ENCODE peak calls at places on chromosomes 16 and 17, in ten cellular contexts. H is stimulated activated CD4-positive, alpha-beta T cell treated with anti-CD3 and anti-CD28 coated beads, Interleukin-4, amount 100 ng/mL, for 24 hours; K is endothelial cell; R is H54; V is activated CD4-positive, alpha-beta T cell treated with anti-CD3 and anti-CD28 coated beads, Interleukin-2, amount 50 U/mL, for 1 hour; N is lower lobe of right lung; L is BJ; W is EH; C is NCI-H1436 treated with DMSO at 0.1 percent for 48 hours; J is kidney tubule cell. I is an unnamed sample.

GRCh38 chr16:67396159-67396774 is 3.0 kb upstream of the TPPP3 start:
- DNase-seq in R (peak; percentile 97), H (no peak), K (peak; percentile 57), N (peak; percentile 84), J (peak; percentile 90), L (peak; percentile 53), W (peak; percentile 91), C (peak; percentile 62), V (no peak), I (no peak)

GRCh38 chr17:15490634-15491261 is 23.3 kb upstream of the CDRT4 start:
- DNase-seq in J (peak; percentile 55), W (peak; percentile 92), K (peak; percentile 70), V (no peak), C (no peak), H (no peak), N (no peak), R (peak; percentile 81), L (peak; percentile 40), I (no peak)

GRCh38 chr17:69533481-69534234 is 119.2 kb downstream of the MAP2K6 start:
- DNase-seq in C (no peak), R (no peak), K (no peak), L (no peak), H (no peak), W (no peak), N (no peak), J (no peak), V (no peak), I (no peak)

GRCh38 chr17:79831367-79832210 is 7.7 kb downstream of the CBX4 start:
- DNase-seq in H (no peak), K (no peak), V (no peak), J (peak; percentile 37), R (peak; percentile 80), C (no peak), L (no peak), N (peak; percentile 70), W (no peak), I (no peak)

GRCh38 chr16:54986404-54986803 is 55.7 kb downstream of the IRX5 start:
- DNase-seq in R (no peak), W (no peak), L (no peak), J (no peak), K (no peak), N (no peak), V (no peak), H (no peak), C (no peak), I (no peak)

GRCh38 chr17:43645765-43646481 is 15.8 kb downstream of the MEOX1 start:
- DNase-seq in K (peak; percentile 73), L (no peak), H (no peak), R (no peak), V (no peak), W (peak; percentile 46), C (no peak), N (peak; percentile 77), J (no peak), I (no peak)

GRCh38 chr16:29319726-29320125 is 86.8 kb downstream of the NPIPB11 start:
- DNase-seq in C (no peak), N (no peak), K (no peak), W (no peak), H (no peak), J (no peak), L (no peak), R (no peak), V (no peak), I (no peak)

GRCh38 chr16:50747206-50747956 is 5.5 kb downstream of the CYLD start:
- DNase-seq in N (no peak), H (peak; percentile 27), W (peak; percentile 16), K (no peak), V (no peak), J (peak; percentile 12), L (no peak), R (no peak), C (no peak), I (no peak)

GRCh38 chr17:78253946-78254672 is 22.7 kb downstream of the TMEM235 start:
- DNase-seq in K (peak; percentile 93), L (peak; percentile 11), N (peak; percentile 93), R (peak; percentile 90), V (peak; percentile 77), C (no peak), J (peak; percentile 83), W (peak; percentile 80), H (peak; percentile 82), I (peak; percentile 81)

GRCh38 chr17:57684711-57685498 is 60.2 kb downstream of the CCDC182 start:
- DNase-seq in H (no peak), R (no peak), W (no peak), L (no peak), V (no peak), K (no peak), J (no peak), C (no peak), N (no peak), I (no peak)

GRCh38 chr17:67477687-67478086 is 100.6 kb downstream of the PITPNC1 start:
- DNase-seq in V (peak; percentile 55), N (no peak), C (no peak), H (peak; percentile 70), R (peak; percentile 57), L (peak; percentile 16), J (peak; percentile 83), W (peak; percentile 60), K (no peak), I (peak; percentile 57)

GRCh38 chr17:42009170-42009569 is 8.1 kb downstream of the DNAJC7 start:
- DNase-seq in L (no peak), R (no peak), V (no peak), W (peak; percentile 12), J (no peak), H (no peak), N (no peak), K (no peak), C (no peak), I (no peak)

GRCh38 chr17:49795372-49795771 is 6.9 kb downstream of the KAT7 start:
- DNase-seq in K (no peak), C (no peak), J (no peak), N (no peak), V (no peak), W (no peak), R (no peak), H (no peak), L (no peak), I (no peak)

GRCh38 chr16:54282202-54282922 is 4.2 kb downstream of the IRX3 start:
- DNase-seq in C (no peak), W (peak; percentile 45), J (peak; percentile 45), H (no peak), L (no peak), R (no peak), N (peak; percentile 78), V (no peak), K (peak; percentile 80), I (no peak)

GRCh38 chr16:63720848-63721247 is 1401.0 kb downstream of the CDH11 start:
- DNase-seq in L (no peak), V (no peak), H (no peak), W (peak; percentile 1), J (no peak), C (no peak), N (no peak), K (no peak), R (no peak), I (no peak)

GRCh38 chr16:28298511-28298878 is 6.2 kb downstream of the SBK1 start:
- DNase-seq in H (no peak), N (no peak), C (no peak), V (no peak), R (no peak), W (no peak), L (no peak), J (no peak), K (no peak), I (no peak)

GRCh38 chr17:17395885-17396284 is 80.9 kb upstream of the MED9 start:
- DNase-seq in K (no peak), N (no peak), J (no peak), R (no peak), W (no peak), C (no peak), L (no peak), V (no peak), H (no peak), I (no peak)

GRCh38 chr17:79226037-79226436 is 151.4 kb downstream of the ENGASE start:
- DNase-seq in L (no peak), J (no peak), R (no peak), C (no peak), W (no peak), H (no peak), N (no peak), V (no peak), K (no peak), I (no peak)

GRCh38 chr16:75506567-75506966 is 11.3 kb upstream of the CHST6 start:
- DNase-seq in W (peak; percentile 87), L (no peak), J (peak; percentile 75), H (no peak), R (no peak), K (no peak), V (no peak), C (no peak), N (no peak), I (no peak)

GRCh38 chr17:63626551-63627228 is 4.5 kb downstream of the MAP3K3 start:
- DNase-seq in K (no peak), L (no peak), R (no peak), V (no peak), H (no peak), C (no peak), W (peak; percentile 58), N (no peak), J (peak; percentile 38), I (no peak)

GRCh38 chr17:1953866-1954265 is 71.3 kb downstream of the RTN4RL1 start:
- DNase-seq in K (no peak), L (no peak), C (no peak), H (no peak), J (no peak), R (no peak), N (no peak), W (no peak), V (no peak), I (no peak)

GRCh38 chr16:69567031-69567680 is 1.4 kb downstream of the NFAT5 start:
- DNase-seq in C (no peak), L (no peak), K (peak; percentile 21), R (no peak), V (no peak), H (peak; percentile 26), N (no peak), W (no peak), J (peak; percentile 78), I (no peak)

GRCh38 chr16:85314633-85315032 is 202.4 kb upstream of the CIBAR2 start:
- DNase-seq in J (no peak), L (no peak), R (no peak), K (no peak), H (no peak), N (no peak), W (no peak), V (no peak), C (no peak), I (no peak)

GRCh38 chr17:45574376-45574775 is 83.9 kb upstream of the PLEKHM1 start:
- DNase-seq in R (no peak), L (no peak), J (peak; percentile 1), K (no peak), C (no peak), V (no peak), N (no peak), H (no peak), W (peak; percentile 87), I (no peak)

GRCh38 chr16:4370570-4371480 is 823 bp upstream of the VASN start:
- DNase-seq in C (no peak), V (no peak), L (no peak), J (peak; percentile 71), W (peak; percentile 84), H (no peak), K (no peak), N (peak; percentile 69), R (no peak), I (no peak)

GRCh38 chr17:48427598-48427997 is 2.4 kb downstream of the SKAP1 start:
- DNase-seq in H (peak; percentile 79), N (no peak), V (peak; percentile 58), J (peak; percentile 35), W (no peak), C (no peak), K (no peak), L (no peak), R (no peak), I (peak; percentile 66)

GRCh38 chr16:86193528-86194193 is 294.7 kb downstream of the IRF8 start:
- DNase-seq in W (no peak), L (no peak), H (no peak), K (no peak), V (no peak), C (no peak), J (no peak), R (no peak), N (no peak), I (no peak)

I was measured in activated CD8-positive, alpha-beta memory T cell treated with anti-CD3 and anti-CD28 coated beads, Interleukin-2, amount 50 U/mL, for 4 hours.